ENCODE peak calls at places on chromosomes 16 and 17, in seven cellular contexts. X, H, J, T, F, C and M are unnamed samples.

GRCh38 chr17:44467108-44467507 is 36.1 kb downstream of the GPATCH8 start:
- ATAC-seq in X (no peak), H (no peak), J (no peak), T (no peak), F (no peak), C (no peak), M (no peak)

GRCh38 chr17:50183439-50184001 is 17.7 kb downstream of the SGCA start:
- ATAC-seq in X (peak), H (peak), J (no peak), T (no peak), F (peak), C (no peak), M (no peak)

GRCh38 chr17:75064040-75064439 is 17.0 kb downstream of the KCTD2 start:
- ATAC-seq in X (no peak), H (no peak), J (no peak), T (no peak), F (no peak), C (no peak), M (no peak)

GRCh38 chr17:42266918-42267766 is 9.0 kb downstream of the STAT5B start:
- ATAC-seq in X (peak), H (peak), J (no peak), T (peak), F (no peak), C (peak), M (no peak)

GRCh38 chr16:85497622-85498314 is 115.4 kb upstream of the GSE1 start:
- ATAC-seq in X (no peak), H (no peak), J (no peak), T (no peak), F (no peak), C (no peak), M (no peak)

GRCh38 chr16:27795992-27796614 is 246.2 kb downstream of the KATNIP start:
- ATAC-seq in X (no peak), H (no peak), J (no peak), T (no peak), F (peak), C (peak), M (no peak)

GRCh38 chr16:8874388-8874787 is 5.6 kb upstream of the CARHSP1 start:
- ATAC-seq in X (no peak), H (no peak), J (no peak), T (no peak), F (no peak), C (no peak), M (no peak)

GRCh38 chr16:11179569-11179968 is 76.4 kb downstream of the SOCS1 start:
- ATAC-seq in X (no peak), H (no peak), J (no peak), T (no peak), F (no peak), C (no peak), M (no peak)

GRCh38 chr17:66426397-66427033 is 124.1 kb downstream of the PRKCA start:
- ATAC-seq in X (peak), H (peak), J (no peak), T (peak), F (peak), C (peak), M (no peak)

GRCh38 chr16:66250686-66251405 is 115.6 kb upstream of the CDH5 start:
- ATAC-seq in X (no peak), H (no peak), J (peak), T (no peak), F (no peak), C (no peak), M (peak)

GRCh38 chr16:81863630-81864352 is 84.7 kb downstream of the PLCG2 start:
- ATAC-seq in X (no peak), H (no peak), J (no peak), T (no peak), F (no peak), C (no peak), M (no peak)

GRCh38 chr17:309361-309888 is 43.2 kb downstream of the RPH3AL start:
- ATAC-seq in X (no peak), H (peak), J (no peak), T (peak), F (no peak), C (peak), M (no peak)

GRCh38 chr16:70661918-70662641 is 15.7 kb downstream of the IL34 start:
- ATAC-seq in X (no peak), H (no peak), J (peak), T (no peak), F (no peak), C (peak), M (peak)

GRCh38 chr17:75480281-75480680 is 23.8 kb downstream of the TMEM94 start:
- ATAC-seq in X (no peak), H (no peak), J (no peak), T (no peak), F (no peak), C (no peak), M (no peak)

GRCh38 chr16:4701791-4702465 is 8.6 kb downstream of the NUDT16L1 start:
- ATAC-seq in X (no peak), H (no peak), J (no peak), T (no peak), F (peak), C (no peak), M (no peak)

GRCh38 chr16:56871172-56871593 is 6.2 kb downstream of the SLC12A3 start:
- ATAC-seq in X (no peak), H (no peak), J (peak), T (no peak), F (peak), C (no peak), M (no peak)

GRCh38 chr17:29873476-29873875 is 56.6 kb downstream of the SSH2 start:
- ATAC-seq in X (no peak), H (no peak), J (no peak), T (no peak), F (peak), C (no peak), M (no peak)

GRCh38 chr17:8960325-8961144 is 5.0 kb downstream of the PIK3R5 start:
- ATAC-seq in X (peak), H (no peak), J (no peak), T (no peak), F (no peak), C (no peak), M (no peak)

GRCh38 chr17:64083571-64084085 is 46.3 kb downstream of the ERN1 start:
- ATAC-seq in X (no peak), H (no peak), J (no peak), T (no peak), F (peak), C (no peak), M (no peak)

GRCh38 chr16:76653390-76654026 is 376.3 kb downstream of the CNTNAP4 start:
- ATAC-seq in X (no peak), H (no peak), J (peak), T (no peak), F (peak), C (no peak), M (no peak)

GRCh38 chr16:82074019-82074558 is 39.0 kb downstream of the HSD17B2 start:
- ATAC-seq in X (no peak), H (no peak), J (no peak), T (peak), F (no peak), C (no peak), M (no peak)

GRCh38 chr17:19714542-19715411 is 1.6 kb downstream of the SLC47A2 start:
- ATAC-seq in X (no peak), H (no peak), J (no peak), T (no peak), F (peak), C (peak), M (no peak)